ENCODE peak calls at places on chromosome 9, in eight cellular contexts. One of them, this sample, is unnamed.

GRCh38 chr9:34125681-34126206 is 754 bp downstream of the DCAF12 start:
- DNase-seq in stomach: no peak
- DNase-seq in HFFc6: peak; percentile 34
- DNase-seq in activated T-helper 1 cell treated with Interleukin-2 at 50 U/mL for 16 hours: peak; percentile 2
- DNase-seq in SW480: peak; percentile 14
- DNase-seq in fibroblast of pulmonary artery: peak; percentile 8
- DNase-seq in activated CD4-positive, alpha-beta T cell treated with anti-CD3 and anti-CD28 coated beads, Interleukin-2, amount 10 ng/mL, durations not matched to agents 7 days and 5 days: peak; percentile 8
- DNase-seq in activated CD8-positive, alpha-beta memory T cell treated with anti-CD3 and anti-CD28 coated beads, Interleukin-2, amount 50 U/mL, for 4 hours: no peak
- DNase-seq in this sample: peak; percentile 13

GRCh38 chr9:133727876-133728441 is 10.2 kb downstream of the SARDH start:
- DNase-seq in stomach: peak; percentile 20
- DNase-seq in HFFc6: no peak
- DNase-seq in activated T-helper 1 cell treated with Interleukin-2 at 50 U/mL for 16 hours: no peak
- DNase-seq in SW480: no peak
- DNase-seq in fibroblast of pulmonary artery: no peak
- DNase-seq in activated CD4-positive, alpha-beta T cell treated with anti-CD3 and anti-CD28 coated beads, Interleukin-2, amount 10 ng/mL, durations not matched to agents 7 days and 5 days: no peak
- DNase-seq in activated CD8-positive, alpha-beta memory T cell treated with anti-CD3 and anti-CD28 coated beads, Interleukin-2, amount 50 U/mL, for 4 hours: no peak
- DNase-seq in this sample: no peak

GRCh38 chr9:114017741-114018715 is 60.1 kb downstream of the AMBP start:
- DNase-seq in stomach: peak; percentile 1
- DNase-seq in HFFc6: no peak
- DNase-seq in activated T-helper 1 cell treated with Interleukin-2 at 50 U/mL for 16 hours: no peak
- DNase-seq in SW480: no peak
- DNase-seq in fibroblast of pulmonary artery: no peak
- DNase-seq in activated CD4-positive, alpha-beta T cell treated with anti-CD3 and anti-CD28 coated beads, Interleukin-2, amount 10 ng/mL, durations not matched to agents 7 days and 5 days: peak; percentile 2
- DNase-seq in activated CD8-positive, alpha-beta memory T cell treated with anti-CD3 and anti-CD28 coated beads, Interleukin-2, amount 50 U/mL, for 4 hours: no peak
- DNase-seq in this sample: no peak

GRCh38 chr9:126708178-126708577 is 94.5 kb downstream of the LMX1B start:
- DNase-seq in stomach: peak; percentile 5
- DNase-seq in HFFc6: no peak
- DNase-seq in activated T-helper 1 cell treated with Interleukin-2 at 50 U/mL for 16 hours: no peak
- DNase-seq in SW480: no peak
- DNase-seq in fibroblast of pulmonary artery: no peak
- DNase-seq in activated CD4-positive, alpha-beta T cell treated with anti-CD3 and anti-CD28 coated beads, Interleukin-2, amount 10 ng/mL, durations not matched to agents 7 days and 5 days: peak; percentile 4
- DNase-seq in activated CD8-positive, alpha-beta memory T cell treated with anti-CD3 and anti-CD28 coated beads, Interleukin-2, amount 50 U/mL, for 4 hours: no peak
- DNase-seq in this sample: no peak

GRCh38 chr9:20294351-20294750 is 327.9 kb downstream of the MLLT3 start:
- DNase-seq in stomach: no peak
- DNase-seq in HFFc6: no peak
- DNase-seq in activated T-helper 1 cell treated with Interleukin-2 at 50 U/mL for 16 hours: no peak
- DNase-seq in SW480: no peak
- DNase-seq in fibroblast of pulmonary artery: no peak
- DNase-seq in activated CD4-positive, alpha-beta T cell treated with anti-CD3 and anti-CD28 coated beads, Interleukin-2, amount 10 ng/mL, durations not matched to agents 7 days and 5 days: no peak
- DNase-seq in activated CD8-positive, alpha-beta memory T cell treated with anti-CD3 and anti-CD28 coated beads, Interleukin-2, amount 50 U/mL, for 4 hours: no peak
- DNase-seq in this sample: no peak

GRCh38 chr9:93082841-93083411 is 13.1 kb upstream of the CARD19 start:
- DNase-seq in stomach: no peak
- DNase-seq in HFFc6: no peak
- DNase-seq in activated T-helper 1 cell treated with Interleukin-2 at 50 U/mL for 16 hours: no peak
- DNase-seq in SW480: no peak
- DNase-seq in fibroblast of pulmonary artery: no peak
- DNase-seq in activated CD4-positive, alpha-beta T cell treated with anti-CD3 and anti-CD28 coated beads, Interleukin-2, amount 10 ng/mL, durations not matched to agents 7 days and 5 days: no peak
- DNase-seq in activated CD8-positive, alpha-beta memory T cell treated with anti-CD3 and anti-CD28 coated beads, Interleukin-2, amount 50 U/mL, for 4 hours: no peak
- DNase-seq in this sample: no peak

GRCh38 chr9:16689352-16689938 is 181.0 kb downstream of the BNC2 start:
- DNase-seq in stomach: peak; percentile 30
- DNase-seq in HFFc6: no peak
- DNase-seq in activated T-helper 1 cell treated with Interleukin-2 at 50 U/mL for 16 hours: no peak
- DNase-seq in SW480: no peak
- DNase-seq in fibroblast of pulmonary artery: peak; percentile 38
- DNase-seq in activated CD4-positive, alpha-beta T cell treated with anti-CD3 and anti-CD28 coated beads, Interleukin-2, amount 10 ng/mL, durations not matched to agents 7 days and 5 days: no peak
- DNase-seq in activated CD8-positive, alpha-beta memory T cell treated with anti-CD3 and anti-CD28 coated beads, Interleukin-2, amount 50 U/mL, for 4 hours: no peak
- DNase-seq in this sample: peak; percentile 71

GRCh38 chr9:16192403-16193017 is 639.7 kb downstream of the CCDC171 start:
- DNase-seq in stomach: no peak
- DNase-seq in HFFc6: no peak
- DNase-seq in activated T-helper 1 cell treated with Interleukin-2 at 50 U/mL for 16 hours: no peak
- DNase-seq in SW480: no peak
- DNase-seq in fibroblast of pulmonary artery: peak; percentile 64
- DNase-seq in activated CD4-positive, alpha-beta T cell treated with anti-CD3 and anti-CD28 coated beads, Interleukin-2, amount 10 ng/mL, durations not matched to agents 7 days and 5 days: no peak
- DNase-seq in activated CD8-positive, alpha-beta memory T cell treated with anti-CD3 and anti-CD28 coated beads, Interleukin-2, amount 50 U/mL, for 4 hours: no peak
- DNase-seq in this sample: no peak

GRCh38 chr9:93212409-93212808 is 28.5 kb downstream of the WNK2 start:
- DNase-seq in stomach: no peak
- DNase-seq in HFFc6: no peak
- DNase-seq in activated T-helper 1 cell treated with Interleukin-2 at 50 U/mL for 16 hours: no peak
- DNase-seq in SW480: no peak
- DNase-seq in fibroblast of pulmonary artery: no peak
- DNase-seq in activated CD4-positive, alpha-beta T cell treated with anti-CD3 and anti-CD28 coated beads, Interleukin-2, amount 10 ng/mL, durations not matched to agents 7 days and 5 days: no peak
- DNase-seq in activated CD8-positive, alpha-beta memory T cell treated with anti-CD3 and anti-CD28 coated beads, Interleukin-2, amount 50 U/mL, for 4 hours: no peak
- DNase-seq in this sample: no peak

GRCh38 chr9:99169982-99170761 is 51.6 kb downstream of the ALG2 start:
- DNase-seq in stomach: no peak
- DNase-seq in HFFc6: no peak
- DNase-seq in activated T-helper 1 cell treated with Interleukin-2 at 50 U/mL for 16 hours: no peak
- DNase-seq in SW480: no peak
- DNase-seq in fibroblast of pulmonary artery: no peak
- DNase-seq in activated CD4-positive, alpha-beta T cell treated with anti-CD3 and anti-CD28 coated beads, Interleukin-2, amount 10 ng/mL, durations not matched to agents 7 days and 5 days: no peak
- DNase-seq in activated CD8-positive, alpha-beta memory T cell treated with anti-CD3 and anti-CD28 coated beads, Interleukin-2, amount 50 U/mL, for 4 hours: no peak
- DNase-seq in this sample: no peak

GRCh38 chr9:129828051-129828450 is 4.1 kb upstream of the TOR1A start:
- DNase-seq in stomach: no peak
- DNase-seq in HFFc6: no peak
- DNase-seq in activated T-helper 1 cell treated with Interleukin-2 at 50 U/mL for 16 hours: no peak
- DNase-seq in SW480: no peak
- DNase-seq in fibroblast of pulmonary artery: no peak
- DNase-seq in activated CD4-positive, alpha-beta T cell treated with anti-CD3 and anti-CD28 coated beads, Interleukin-2, amount 10 ng/mL, durations not matched to agents 7 days and 5 days: no peak
- DNase-seq in activated CD8-positive, alpha-beta memory T cell treated with anti-CD3 and anti-CD28 coated beads, Interleukin-2, amount 50 U/mL, for 4 hours: no peak
- DNase-seq in this sample: no peak

GRCh38 chr9:113139225-113139829 is 11.5 kb upstream of the SLC31A2 start:
- DNase-seq in stomach: no peak
- DNase-seq in HFFc6: no peak
- DNase-seq in activated T-helper 1 cell treated with Interleukin-2 at 50 U/mL for 16 hours: no peak
- DNase-seq in SW480: no peak
- DNase-seq in fibroblast of pulmonary artery: no peak
- DNase-seq in activated CD4-positive, alpha-beta T cell treated with anti-CD3 and anti-CD28 coated beads, Interleukin-2, amount 10 ng/mL, durations not matched to agents 7 days and 5 days: no peak
- DNase-seq in activated CD8-positive, alpha-beta memory T cell treated with anti-CD3 and anti-CD28 coated beads, Interleukin-2, amount 50 U/mL, for 4 hours: no peak
- DNase-seq in this sample: no peak

GRCh38 chr9:98992885-98993569 is 49.3 kb downstream of the COL15A1 start:
- DNase-seq in stomach: no peak
- DNase-seq in HFFc6: peak; percentile 19
- DNase-seq in activated T-helper 1 cell treated with Interleukin-2 at 50 U/mL for 16 hours: no peak
- DNase-seq in SW480: no peak
- DNase-seq in fibroblast of pulmonary artery: no peak
- DNase-seq in activated CD4-positive, alpha-beta T cell treated with anti-CD3 and anti-CD28 coated beads, Interleukin-2, amount 10 ng/mL, durations not matched to agents 7 days and 5 days: no peak
- DNase-seq in activated CD8-positive, alpha-beta memory T cell treated with anti-CD3 and anti-CD28 coated beads, Interleukin-2, amount 50 U/mL, for 4 hours: no peak
- DNase-seq in this sample: no peak

GRCh38 chr9:7094052-7094451 is 336.3 kb downstream of the KDM4C start:
- DNase-seq in stomach: no peak
- DNase-seq in HFFc6: no peak
- DNase-seq in activated T-helper 1 cell treated with Interleukin-2 at 50 U/mL for 16 hours: no peak
- DNase-seq in SW480: no peak
- DNase-seq in fibroblast of pulmonary artery: peak; percentile 35
- DNase-seq in activated CD4-positive, alpha-beta T cell treated with anti-CD3 and anti-CD28 coated beads, Interleukin-2, amount 10 ng/mL, durations not matched to agents 7 days and 5 days: no peak
- DNase-seq in activated CD8-positive, alpha-beta memory T cell treated with anti-CD3 and anti-CD28 coated beads, Interleukin-2, amount 50 U/mL, for 4 hours: no peak
- DNase-seq in this sample: peak; percentile 47